ENCODE peak calls at places on chromosomes 13 and 19, in eight cellular contexts. Z is mammary epithelial cell; V is T follicular helper cell; P is stimulated activated CD4-positive, alpha-beta T cell treated with anti-CD3 and anti-CD28 coated beads, Interleukin-15, amount 100 ng/mL, for 1 hour; S is GM23338; D is fibroblast of lung; X is naive B cell; A is activated CD4-positive, alpha-beta T cell treated with anti-CD3 and anti-CD28 coated beads, Interleukin-2, amount 50 U/mL, for 1 hour. L is an unnamed sample.

GRCh38 chr13:52159159-52159982 is at the start of gene NEK3:
- DNase-seq in S (peak; percentile 88), Z (peak; percentile 46), V (peak; percentile 14), P (peak; percentile 21), X (peak; percentile 57), A (peak; percentile 39), D (peak; percentile 74), L (peak; percentile 37)

GRCh38 chr19:10952809-10953208 is 8.0 kb upstream of the SMARCA4 start:
- DNase-seq in S (no peak), V (no peak), A (no peak), P (no peak), Z (peak; percentile 84), D (no peak), X (no peak), L (no peak)

GRCh38 chr13:102651892-102652291 is 43.0 kb downstream of the METTL21C start:
- DNase-seq in Z (no peak), D (peak; percentile 71), P (no peak), A (no peak), S (no peak), X (no peak), V (no peak), L (no peak)

GRCh38 chr19:39127812-39128510 is 2.4 kb downstream of the PAK4 start:
- DNase-seq in P (no peak), D (no peak), S (no peak), A (no peak), Z (no peak), V (no peak), X (no peak), L (no peak)

GRCh38 chr13:25415196-25415595 is 43.4 kb downstream of the ATP8A2 start:
- DNase-seq in A (no peak), Z (no peak), X (no peak), P (no peak), D (no peak), V (no peak), S (no peak), L (no peak)

GRCh38 chr19:28044477-28044876 is 1168.5 kb downstream of the UQCRFS1 start:
- DNase-seq in P (no peak), A (no peak), V (no peak), S (no peak), X (no peak), D (no peak), Z (no peak), L (no peak)

GRCh38 chr19:56477429-56478338 is 539 bp upstream of the ZNF667 start:
- DNase-seq in X (peak; percentile 94), A (peak; percentile 29), Z (peak; percentile 94), V (no peak), S (peak; percentile 87), D (peak; percentile 93), P (no peak), L (peak; percentile 91)

GRCh38 chr13:86581711-86582110 is 782.5 kb upstream of the SLITRK6 start:
- DNase-seq in X (no peak), Z (peak; percentile 25), D (no peak), A (no peak), V (no peak), S (no peak), P (no peak), L (no peak)

GRCh38 chr19:35098413-35099049 is 17.1 kb upstream of the FXYD3 start:
- DNase-seq in V (no peak), Z (peak; percentile 83), A (no peak), D (no peak), P (no peak), X (no peak), S (no peak), L (no peak)

GRCh38 chr19:4707956-4708650 is 15.5 kb downstream of the DPP9 start:
- DNase-seq in D (peak; percentile 63), A (no peak), V (no peak), Z (peak; percentile 24), S (no peak), X (no peak), P (no peak), L (no peak)

GRCh38 chr19:24078688-24079087 is 8.3 kb upstream of the ZNF254 start:
- DNase-seq in P (no peak), A (no peak), D (no peak), Z (no peak), V (no peak), S (peak; percentile 80), X (no peak), L (no peak)

GRCh38 chr13:32851083-32852064 is 164.8 kb upstream of the KL start:
- DNase-seq in X (no peak), V (no peak), D (no peak), Z (no peak), S (no peak), P (no peak), A (no peak), L (no peak)

GRCh38 chr13:99218545-99218944 is 17.9 kb downstream of the UBAC2 start:
- DNase-seq in X (no peak), D (no peak), S (no peak), P (no peak), A (no peak), Z (no peak), V (no peak), L (no peak)